ENCODE peak calls at places on chromosome 14, in ten cellular contexts. F is RWPE1; Z is activated effector memory CD4-positive, alpha-beta T cell treated with anti-CD3 and anti-CD28 coated beads, Interleukin-2, amount 50 U/mL, for 16 hours; O is dorsolateral prefrontal cortex; B is NCI-H2029; E is GM18507; Y is stimulated activated CD8-positive, alpha-beta memory T cell treated with anti-CD3 and anti-CD28 coated beads, Interleukin-4, amount 100 ng/mL, for 4 hours; T is transverse colon; Q is body of pancreas; L is fibroblast of the conjunctiva. S is an unnamed sample.

GRCh38 chr14:33782923-33783322 is 168.0 kb downstream of the EGLN3 start:
- DNase-seq in F (no peak), Z (no peak), O (no peak), B (no peak), E (no peak), Y (no peak), T (no peak), Q (no peak), L (no peak), S (no peak)

GRCh38 chr14:55448146-55448614 is 7.8 kb upstream of the TBPL2 start:
- DNase-seq in F (peak), Z (no peak), O (no peak), B (no peak), E (no peak), Y (no peak), T (peak), Q (peak), L (peak), S (no peak)

GRCh38 chr14:57435923-57436322 is 45.5 kb downstream of the NAA30 start:
- DNase-seq in F (no peak), Z (no peak), O (no peak), B (no peak), E (no peak), Y (no peak), T (no peak), Q (no peak), L (no peak), S (no peak)

GRCh38 chr14:102930753-102931579 is 8.5 kb downstream of the AMN start:
- DNase-seq in F (no peak), Z (no peak), O (no peak), B (no peak), E (no peak), Y (no peak), T (peak), Q (no peak), L (no peak), S (no peak)

GRCh38 chr14:38964630-38965029 is 138.4 kb downstream of the SEC23A start:
- DNase-seq in F (no peak), Z (no peak), O (no peak), B (no peak), E (no peak), Y (no peak), T (no peak), Q (no peak), L (no peak), S (no peak)

GRCh38 chr14:96246535-96246839 is 9.5 kb upstream of the BDKRB1 start:
- DNase-seq in F (peak), Z (no peak), O (no peak), B (no peak), E (no peak), Y (no peak), T (no peak), Q (peak), L (peak), S (no peak)

GRCh38 chr14:50452979-50453705 is 56.5 kb upstream of the CDKL1 start:
- DNase-seq in F (peak), Z (no peak), O (no peak), B (no peak), E (no peak), Y (no peak), T (no peak), Q (peak), L (peak), S (no peak)

GRCh38 chr14:65639216-65639615 is 226.7 kb downstream of the FUT8 start:
- DNase-seq in F (no peak), Z (no peak), O (no peak), B (no peak), E (no peak), Y (no peak), T (no peak), Q (no peak), L (no peak), S (no peak)

GRCh38 chr14:25048170-25049126 is 1.5 kb downstream of the STXBP6 start:
- DNase-seq in F (no peak), Z (no peak), O (peak), B (no peak), E (no peak), Y (no peak), T (peak), Q (peak), L (peak), S (no peak)

GRCh38 chr14:74612346-74613021 is 447 bp upstream of the LTBP2 start:
- DNase-seq in F (peak), Z (peak), O (peak), B (peak), E (peak), Y (peak), T (peak), Q (peak), L (no peak), S (no peak)

GRCh38 chr14:55102141-55102547 is 26.9 kb upstream of the LGALS3 start:
- DNase-seq in F (peak), Z (peak), O (peak), B (peak), E (peak), Y (no peak), T (peak), Q (peak), L (peak), S (peak)

GRCh38 chr14:35050652-35051051 is 4.6 kb downstream of the FAM177A1 start:
- DNase-seq in F (no peak), Z (no peak), O (no peak), B (peak), E (no peak), Y (no peak), T (no peak), Q (no peak), L (peak), S (no peak)

GRCh38 chr14:88791629-88792571 is 853 bp downstream of the EML5 start:
- DNase-seq in F (no peak), Z (no peak), O (peak), B (no peak), E (no peak), Y (no peak), T (peak), Q (peak), L (no peak), S (no peak)

GRCh38 chr14:34498684-34499412 is 36.8 kb upstream of the SPTSSA start:
- DNase-seq in F (peak), Z (no peak), O (no peak), B (peak), E (no peak), Y (no peak), T (peak), Q (peak), L (no peak), S (no peak)

GRCh38 chr14:80987235-80988032 is 32.0 kb downstream of the TSHR start:
- DNase-seq in F (peak), Z (peak), O (peak), B (peak), E (peak), Y (peak), T (peak), Q (peak), L (peak), S (no peak)

GRCh38 chr14:93902619-93903307 is 24.4 kb upstream of the FAM181A start:
- DNase-seq in F (no peak), Z (no peak), O (no peak), B (no peak), E (no peak), Y (no peak), T (no peak), Q (no peak), L (no peak), S (no peak)

GRCh38 chr14:60106341-60106740 is 14.6 kb downstream of the PCNX4 start:
- DNase-seq in F (no peak), Z (no peak), O (no peak), B (no peak), E (no peak), Y (no peak), T (no peak), Q (peak), L (no peak), S (no peak)

GRCh38 chr14:68979021-68979721 is at the start of gene ACTN1:
- DNase-seq in F (peak), Z (peak), O (peak), B (peak), E (peak), Y (peak), T (peak), Q (peak), L (peak), S (peak)

GRCh38 chr14:93150227-93151206 is 34.2 kb downstream of the MOAP1 start:
- DNase-seq in F (peak), Z (no peak), O (no peak), B (no peak), E (no peak), Y (no peak), T (peak), Q (peak), L (no peak), S (no peak)

GRCh38 chr14:102450206-102451063 is 59.1 kb downstream of the ANKRD9 start:
- DNase-seq in F (no peak), Z (no peak), O (no peak), B (no peak), E (no peak), Y (no peak), T (no peak), Q (no peak), L (no peak), S (no peak)

S was measured in esophagus squamous epithelium.